ENCODE peak calls at places on chromosomes 12 and 14, in six cellular contexts. A is IMR-90; M is activated CD8-positive, alpha-beta T cell treated with anti-CD3 and anti-CD28 coated beads, Interleukin-2, amount 10 ng/mL, durations not matched to agents 7 days and 5 days; Z is endothelial cell; Q is CD8-positive, alpha-beta memory T cell; W is stimulated activated CD4-positive, alpha-beta T cell treated with anti-CD3 and anti-CD28 coated beads, Interleukin-12 subunit alpha, Interleukin-12 subunit beta, amount 100 ng/mL, for 4 hours. X is an unnamed sample.

GRCh38 chr14:35438910-35439713 is 34.6 kb upstream of the NFKBIA start:
- DNase-seq in A (no peak), M (no peak), Z (no peak), Q (no peak), W (no peak), X (no peak)

GRCh38 chr14:31657917-31658316 is 96.7 kb downstream of the NUBPL start:
- DNase-seq in A (no peak), M (no peak), Z (no peak), Q (no peak), W (no peak), X (no peak)

GRCh38 chr12:17456486-17456885 is 633.5 kb downstream of the RERGL start:
- DNase-seq in A (no peak), M (no peak), Z (no peak), Q (no peak), W (no peak), X (no peak)

GRCh38 chr14:56452989-56453388 is 126.6 kb upstream of the TMEM260 start:
- DNase-seq in A (no peak), M (no peak), Z (no peak), Q (no peak), W (no peak), X (no peak)

GRCh38 chr14:24837280-24838046 is 203.5 kb upstream of the GZMB start:
- DNase-seq in A (peak), M (no peak), Z (no peak), Q (no peak), W (no peak), X (no peak)

GRCh38 chr12:2853626-2854025 is 3.2 kb downstream of the TEX52 start:
- DNase-seq in A (peak), M (peak), Z (peak), Q (peak), W (peak), X (peak)

GRCh38 chr12:26028953-26029740 is 70.7 kb downstream of the RASSF8 start:
- DNase-seq in A (peak), M (peak), Z (peak), Q (peak), W (no peak), X (peak)

GRCh38 chr12:75452675-75453330 is 27.8 kb upstream of the GLIPR1 start:
- DNase-seq in A (peak), M (no peak), Z (no peak), Q (no peak), W (no peak), X (no peak)

GRCh38 chr14:81245771-81246170 is 25.0 kb upstream of the GTF2A1 start:
- DNase-seq in A (no peak), M (no peak), Z (no peak), Q (no peak), W (no peak), X (no peak)

GRCh38 chr14:68956728-68957127 is 22.4 kb downstream of the ACTN1 start:
- DNase-seq in A (no peak), M (no peak), Z (no peak), Q (no peak), W (no peak), X (no peak)

GRCh38 chr14:56145965-56146364 is 27.8 kb downstream of the PELI2 start:
- DNase-seq in A (peak), M (no peak), Z (no peak), Q (no peak), W (no peak), X (no peak)

GRCh38 chr12:69688496-69689427 is 10.3 kb downstream of the BEST3 start:
- DNase-seq in A (peak), M (peak), Z (peak), Q (no peak), W (peak), X (peak)

GRCh38 chr14:39673141-39674133 is 241.2 kb upstream of the FBXO33 start:
- DNase-seq in A (no peak), M (no peak), Z (no peak), Q (no peak), W (no peak), X (peak)

GRCh38 chr14:30791522-30792351 is 82.6 kb upstream of the COCH start:
- DNase-seq in A (no peak), M (no peak), Z (no peak), Q (no peak), W (no peak), X (no peak)

GRCh38 chr14:20652996-20653975 is 11.8 kb upstream of the OR6S1 start:
- DNase-seq in A (peak), M (peak), Z (peak), Q (peak), W (peak), X (peak)

GRCh38 chr14:95464524-95464923 is 51.9 kb downstream of the SYNE3 start:
- DNase-seq in A (no peak), M (no peak), Z (no peak), Q (peak), W (no peak), X (no peak)

GRCh38 chr14:21095430-21096205 is 2.8 kb downstream of the ZNF219 start:
- DNase-seq in A (peak), M (no peak), Z (no peak), Q (no peak), W (no peak), X (no peak)

GRCh38 chr12:87086118-87086891 is 830.1 kb upstream of the MGAT4C start:
- DNase-seq in A (peak), M (no peak), Z (no peak), Q (no peak), W (no peak), X (no peak)

GRCh38 chr12:6056406-6057211 is 67.9 kb downstream of the VWF start:
- DNase-seq in A (no peak), M (peak), Z (peak), Q (peak), W (peak), X (peak)

GRCh38 chr12:45730116-45730841 is 773 bp downstream of the ARID2 start:
- DNase-seq in A (peak), M (peak), Z (peak), Q (peak), W (peak), X (no peak)

GRCh38 chr12:3129301-3130052 is 52.3 kb downstream of the TSPAN9 start:
- DNase-seq in A (peak), M (peak), Z (no peak), Q (peak), W (no peak), X (no peak)

GRCh38 chr14:88695873-88696272 is 96.9 kb downstream of the EML5 start:
- DNase-seq in A (peak), M (no peak), Z (no peak), Q (no peak), W (no peak), X (no peak)